ENCODE peak calls at places on chromosomes 2 and 18, in seven cellular contexts. G is cardiac muscle cell; K is activated naive CD8-positive, alpha-beta T cell treated with anti-CD3 and anti-CD28 coated beads, Interleukin-2, amount 50 U/mL, for 24 hours; H is T-helper 2 cell treated with Interferon-gamma antibody and Interleukin-4, amounts not matched to agents 5 μg/mL and 100 μg/mL, for 36 hours; Y is GM03348; M is T follicular helper cell; F is ELR. J is an unnamed sample.

GRCh38 chr2:240250985-240251847 is 110.8 kb upstream of the OTOS start:
- DNase-seq in G (peak; percentile 96), K (no peak), H (no peak), Y (peak; percentile 89), M (no peak), F (peak; percentile 95), J (peak; percentile 70)

GRCh38 chr2:28802975-28803429 is 7.6 kb upstream of the SPDYA start:
- DNase-seq in G (peak; percentile 42), K (no peak), H (no peak), Y (peak; percentile 10), M (no peak), F (no peak), J (peak; percentile 33)

GRCh38 chr2:39513641-39514094 is 76.6 kb upstream of the MAP4K3 start:
- DNase-seq in G (peak; percentile 97), K (peak; percentile 73), H (peak; percentile 87), Y (peak; percentile 89), M (no peak), F (peak; percentile 98), J (peak; percentile 93)

GRCh38 chr2:119366161-119366648 is 429 bp downstream of the C2orf76 start:
- DNase-seq in G (peak; percentile 32), K (no peak), H (no peak), Y (peak; percentile 27), M (no peak), F (peak; percentile 29), J (peak; percentile 52)

GRCh38 chr2:68236876-68237275 is 15.5 kb downstream of the PPP3R1 start:
- DNase-seq in G (no peak), K (no peak), H (no peak), Y (no peak), M (no peak), F (no peak), J (peak; percentile 52)

GRCh38 chr2:12763486-12763885 is 46.8 kb downstream of the TRIB2 start:
- DNase-seq in G (no peak), K (no peak), H (no peak), Y (no peak), M (no peak), F (no peak), J (no peak)

GRCh38 chr18:51051105-51051712 is 21.2 kb downstream of the SMAD4 start:
- DNase-seq in G (peak; percentile 66), K (no peak), H (no peak), Y (peak; percentile 62), M (no peak), F (peak; percentile 79), J (peak; percentile 59)

GRCh38 chr2:144137705-144138428 is 382.1 kb downstream of the ZEB2 start:
- DNase-seq in G (no peak), K (no peak), H (no peak), Y (no peak), M (no peak), F (peak; percentile 81), J (peak; percentile 81)

GRCh38 chr2:238585836-238586821 is 159.4 kb downstream of the ASB1 start:
- DNase-seq in G (peak; percentile 22), K (no peak), H (no peak), Y (no peak), M (no peak), F (no peak), J (peak; percentile 15)

GRCh38 chr2:236946871-236947270 is 138.8 kb upstream of the COPS8 start:
- DNase-seq in G (peak; percentile 55), K (no peak), H (no peak), Y (no peak), M (no peak), F (no peak), J (no peak)

GRCh38 chr2:27211241-27211942 is 449 bp upstream of the ATRAID start:
- DNase-seq in G (peak; percentile 2), K (no peak), H (no peak), Y (no peak), M (no peak), F (no peak), J (no peak)

GRCh38 chr2:88078624-88079169 is 11.1 kb downstream of the SMYD1 start:
- DNase-seq in G (no peak), K (no peak), H (no peak), Y (no peak), M (no peak), F (no peak), J (no peak)

GRCh38 chr2:162686336-162686735 is 152.2 kb downstream of the KCNH7 start:
- DNase-seq in G (no peak), K (no peak), H (no peak), Y (no peak), M (no peak), F (no peak), J (no peak)

GRCh38 chr2:239361311-239361642 is 39.5 kb downstream of the HDAC4 start:
- DNase-seq in G (peak; percentile 39), K (no peak), H (no peak), Y (peak; percentile 60), M (no peak), F (peak; percentile 3), J (peak; percentile 33)

GRCh38 chr2:6231166-6231565 is 539.0 kb downstream of the SOX11 start:
- DNase-seq in G (no peak), K (no peak), H (no peak), Y (no peak), M (no peak), F (no peak), J (no peak)

GRCh38 chr2:174522553-174522952 is 35.7 kb upstream of the GPR155 start:
- DNase-seq in G (peak; percentile 19), K (no peak), H (no peak), Y (peak; percentile 30), M (no peak), F (peak; percentile 45), J (peak; percentile 12)

GRCh38 chr2:236403811-236404210 is 139.6 kb upstream of the ASB18 start:
- DNase-seq in G (no peak), K (no peak), H (no peak), Y (no peak), M (no peak), F (no peak), J (no peak)

GRCh38 chr18:22169889-22170420 is 566 bp downstream of the GATA6 start:
- DNase-seq in G (peak; percentile 76), K (no peak), H (no peak), Y (peak; percentile 65), M (no peak), F (no peak), J (peak; percentile 38)

GRCh38 chr18:44507729-44508325 is 172.9 kb upstream of the SETBP1 start:
- DNase-seq in G (peak; percentile 31), K (peak; percentile 27), H (peak; percentile 21), Y (no peak), M (no peak), F (no peak), J (no peak)

GRCh38 chr2:114685102-114685501 is 242.7 kb downstream of the DPP10 start:
- DNase-seq in G (no peak), K (no peak), H (no peak), Y (no peak), M (no peak), F (no peak), J (no peak)

GRCh38 chr18:61982475-61982874 is 89.7 kb upstream of the RNF152 start:
- DNase-seq in G (no peak), K (no peak), H (no peak), Y (no peak), M (no peak), F (no peak), J (no peak)

GRCh38 chr2:178401994-178402437 is 49.0 kb downstream of the PRKRA start:
- DNase-seq in G (no peak), K (no peak), H (no peak), Y (no peak), M (no peak), F (no peak), J (no peak)